ENCODE peak calls at places on chromosomes 12 and 14, in six cellular contexts. R is BE2C, C is heart right ventricle, Z is stomach, Q is gastrocnemius medialis, E is A549. S is an unnamed sample.

GRCh38 chr12:30926243-30927209 is at the start of gene TSPAN11:
- DNase-seq in R (peak), C (peak), Z (no peak), Q (no peak), E (no peak), S (no peak)

GRCh38 chr12:3201741-3202500 is 124.7 kb downstream of the TSPAN9 start:
- DNase-seq in R (no peak), C (no peak), Z (no peak), Q (no peak), E (no peak), S (no peak)

GRCh38 chr14:71193663-71194062 is 286.4 kb downstream of the PCNX1 start:
- DNase-seq in R (no peak), C (no peak), Z (no peak), Q (no peak), E (no peak), S (no peak)

GRCh38 chr14:23344481-23344880 is 8.2 kb downstream of the SLC22A17 start:
- DNase-seq in R (no peak), C (no peak), Z (no peak), Q (no peak), E (no peak), S (no peak)

GRCh38 chr12:5088586-5089264 is 45.0 kb downstream of the KCNA5 start:
- DNase-seq in R (peak), C (peak), Z (no peak), Q (no peak), E (peak), S (no peak)

GRCh38 chr12:122078141-122079037 is at the start of gene MLXIP:
- DNase-seq in R (peak), C (peak), Z (peak), Q (peak), E (peak), S (no peak)

GRCh38 chr12:81245918-81246611 is 168.2 kb downstream of the ACSS3 start:
- DNase-seq in R (no peak), C (no peak), Z (no peak), Q (no peak), E (no peak), S (no peak)

GRCh38 chr14:56004323-56004722 is 113.9 kb upstream of the PELI2 start:
- DNase-seq in R (no peak), C (no peak), Z (no peak), Q (no peak), E (no peak), S (no peak)

GRCh38 chr12:59115526-59115925 is 195.2 kb upstream of the LRIG3 start:
- DNase-seq in R (no peak), C (no peak), Z (no peak), Q (no peak), E (no peak), S (no peak)

GRCh38 chr14:94079891-94080605 is 954 bp downstream of the DDX24 start:
- DNase-seq in R (no peak), C (no peak), Z (no peak), Q (peak), E (no peak), S (no peak)

GRCh38 chr14:34354556-34354955 is 107.5 kb downstream of the SPTSSA start:
- DNase-seq in R (peak), C (no peak), Z (no peak), Q (no peak), E (no peak), S (no peak)

GRCh38 chr14:84708865-84709264 is 821.1 kb upstream of the FLRT2 start:
- DNase-seq in R (no peak), C (no peak), Z (no peak), Q (no peak), E (no peak), S (no peak)

GRCh38 chr12:131673519-131674265 is 37.2 kb upstream of the SFSWAP start:
- DNase-seq in R (no peak), C (no peak), Z (no peak), Q (no peak), E (no peak), S (no peak)

GRCh38 chr12:89353188-89353822 is 1.0 kb upstream of the DUSP6 start:
- DNase-seq in R (peak), C (peak), Z (peak), Q (peak), E (peak), S (no peak)

GRCh38 chr14:66425402-66425801 is 60.8 kb upstream of the CCDC196 start:
- DNase-seq in R (no peak), C (peak), Z (no peak), Q (peak), E (no peak), S (no peak)

GRCh38 chr14:24398943-24399801 is at the start of gene NYNRIN:
- DNase-seq in R (peak), C (peak), Z (peak), Q (no peak), E (no peak), S (no peak)

GRCh38 chr12:180445-180844 is 33.5 kb downstream of the SLC6A12 start:
- DNase-seq in R (no peak), C (no peak), Z (peak), Q (peak), E (no peak), S (no peak)

GRCh38 chr12:14283489-14284144 is 81.9 kb upstream of the ATF7IP start:
- DNase-seq in R (no peak), C (no peak), Z (no peak), Q (no peak), E (no peak), S (no peak)

GRCh38 chr12:6754406-6754805 is 1.5 kb upstream of the MLF2 start:
- DNase-seq in R (no peak), C (no peak), Z (no peak), Q (no peak), E (no peak), S (no peak)
- H3K4me3 ChIP-seq in R (no peak), C (no peak), Z (no peak), Q (no peak), E (no peak), S (no peak)

GRCh38 chr12:94710933-94711332 is 60.6 kb upstream of the TMCC3 start:
- DNase-seq in R (peak), C (no peak), Z (no peak), Q (no peak), E (peak), S (no peak)
- TF ChIP-seq CTCF in R (peak), C (no peak), Z (no peak), Q (no peak), E (peak), S (peak)

DNA sequence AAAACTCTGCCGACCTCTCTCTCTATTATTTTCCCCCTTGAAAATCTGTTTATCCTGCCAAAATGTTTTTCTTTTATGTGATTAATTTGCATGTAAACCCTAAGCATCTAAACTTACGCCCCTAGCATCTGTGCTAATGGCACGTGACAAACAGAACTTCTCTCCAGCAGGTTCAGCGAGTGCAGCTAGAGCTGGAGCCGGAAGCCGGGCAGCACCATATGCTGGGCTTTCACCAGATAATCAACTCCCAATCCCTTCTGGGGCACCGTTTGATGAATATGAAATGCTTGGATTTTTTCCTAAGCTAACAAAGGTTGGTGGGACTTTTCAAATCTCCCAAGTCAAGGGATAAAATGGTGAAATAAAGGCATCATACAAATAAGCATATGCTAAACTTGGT is 667.5 kb upstream of the TMEM132C start:
- DNase-seq in R (no peak), C (no peak), Z (no peak), Q (no peak), E (no peak), S (no peak)
- H3K4me3 ChIP-seq in R (no peak), C (no peak), Z (no peak), Q (no peak), E (no peak), S (no peak)

DNA sequence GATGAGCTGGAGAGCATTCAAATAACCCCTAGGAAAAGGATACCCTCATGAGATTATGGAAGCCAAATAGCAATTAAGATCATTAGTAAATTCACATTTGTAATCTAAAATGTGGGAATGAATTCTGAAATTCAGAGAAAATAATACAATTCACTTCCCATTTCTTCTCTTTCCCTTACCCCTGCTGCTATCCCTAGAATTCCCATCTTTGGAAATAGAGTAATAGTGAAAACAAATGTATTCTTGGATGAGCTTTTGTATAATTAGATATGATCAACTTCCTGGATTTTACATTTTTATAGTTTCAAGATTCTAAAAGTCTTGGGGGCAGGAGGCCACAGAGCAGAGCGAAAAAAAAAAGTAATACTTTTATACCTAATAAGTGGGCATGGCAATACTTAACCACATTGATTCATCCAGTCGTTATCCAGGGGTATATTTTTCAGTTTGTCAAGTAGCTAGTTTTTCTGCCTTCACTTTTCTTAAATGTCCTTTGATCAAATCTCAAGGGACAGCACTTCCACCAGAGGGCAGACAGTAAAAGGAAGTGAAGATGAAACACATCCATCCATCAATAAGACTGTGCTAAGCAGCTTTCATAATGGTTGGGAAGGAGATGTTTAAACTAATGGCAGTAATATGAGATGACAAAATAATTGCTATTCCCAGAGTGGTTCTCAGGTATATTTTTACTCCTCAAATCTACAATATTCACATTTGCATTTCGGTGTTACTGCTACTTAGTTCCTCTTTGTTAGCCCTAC is 401.3 kb downstream of the DIO2 start:
- DNase-seq in R (peak), C (no peak), Z (no peak), Q (no peak), E (peak), S (no peak)
- TF ChIP-seq CTCF in R (peak), C (no peak), Z (no peak), Q (no peak), E (peak), S (peak)

GRCh38 chr12:48038085-48038484 is 33.8 kb upstream of the COL2A1 start:
- DNase-seq in R (no peak), C (no peak), Z (no peak), Q (no peak), E (no peak), S (no peak)

GRCh38 chr12:48039151-48039550 is 34.9 kb upstream of the COL2A1 start:
- DNase-seq in R (no peak), C (no peak), Z (no peak), Q (no peak), E (no peak), S (no peak)

GRCh38 chr12:48036818-48037217 is 32.5 kb upstream of the COL2A1 start:
- DNase-seq in R (no peak), C (no peak), Z (no peak), Q (no peak), E (no peak), S (no peak)

GRCh38 chr12:48034835-48035805 is 30.8 kb upstream of the COL2A1 start:
- DNase-seq in R (no peak), C (no peak), Z (no peak), Q (no peak), E (no peak), S (no peak)

GRCh38 chr12:48037267-48037915 is 33.1 kb upstream of the COL2A1 start:
- DNase-seq in R (no peak), C (no peak), Z (no peak), Q (no peak), E (no peak), S (no peak)
- H3K4me3 ChIP-seq in R (no peak), C (no peak), Z (no peak), Q (no peak), E (no peak), S (no peak)

GRCh38 chr14:68926236-68926635 is 52.9 kb downstream of the ACTN1 start:
- DNase-seq in R (no peak), C (no peak), Z (no peak), Q (no peak), E (no peak), S (no peak)
- TF ChIP-seq CTCF in R (peak), C (no peak), Z (no peak), Q (no peak), E (peak), S (peak)